ENCODE peak calls at places on chromosome 18, in six cellular contexts. U, K, E, D, R and I are unnamed samples. For H3K36me3, the result is how much of the 10 kb centered on the place peaks cover.

GRCh38 chr18:48405971-48406370 is 3.2 kb downstream of the ZBTB7C start:
- DNase-seq in U (no peak), K (no peak), E (no peak), D (no peak), R (no peak), I (no peak)

GRCh38 chr18:26462304-26462703 is 86.0 kb downstream of the KCTD1 start:
- DNase-seq in U (no peak), K (no peak), E (no peak), D (no peak), R (no peak), I (no peak)

GRCh38 chr18:33802955-33803354 is 224.9 kb downstream of the ASXL3 start:
- DNase-seq in U (no peak), K (peak), E (no peak), D (no peak), R (no peak), I (peak)

GRCh38 chr18:54684786-54685185 is 93.7 kb downstream of the DYNAP start:
- DNase-seq in U (peak), K (no peak), E (no peak), D (no peak), R (peak), I (no peak)

GRCh38 chr18:67285583-67285982 is 230.9 kb downstream of the DSEL start:
- DNase-seq in U (no peak), K (no peak), E (no peak), D (no peak), R (no peak), I (no peak)

GRCh38 chr18:378039-378438 is 110.2 kb upstream of the THOC1 start:
- DNase-seq in U (peak), K (no peak), E (no peak), D (no peak), R (no peak), I (no peak)

GRCh38 chr18:46705521-46705920 is 48.5 kb upstream of the LOXHD1 start:
- DNase-seq in U (no peak), K (no peak), E (no peak), D (no peak), R (peak), I (no peak)

GRCh38 chr18:12803069-12803936 is 80.7 kb downstream of the PTPN2 start:
- DNase-seq in U (no peak), K (no peak), E (no peak), D (no peak), R (no peak), I (no peak)

GRCh38 chr18:56593906-56594305 is 44.5 kb downstream of the TXNL1 start:
- DNase-seq in U (no peak), K (no peak), E (no peak), D (no peak), R (no peak), I (no peak)

GRCh38 chr18:9506046-9506792 is 30.9 kb downstream of the RALBP1 start:
- DNase-seq in U (no peak), K (no peak), E (no peak), D (no peak), R (peak), I (peak)

GRCh38 chr18:5369513-5369912 is 74.0 kb upstream of the ZBTB14 start:
- DNase-seq in U (no peak), K (no peak), E (no peak), D (no peak), R (no peak), I (no peak)
- H2AFZ ChIP-seq in U (no peak), K (no peak), E (peak), D (no peak), R (no peak), I (no peak)

GRCh38 chr18:74513149-74513882 is 17.2 kb downstream of the CNDP2 start:
- DNase-seq in U (no peak), K (no peak), E (no peak), D (no peak), R (no peak), I (no peak)
- H3K36me3 ChIP-seq in U (under half), K (under half), E (half or more), D (under half), R (under half), I (under half)

GRCh38 chr18:22912149-22912548 is 21.0 kb upstream of the RBBP8 start:
- DNase-seq in U (no peak), K (no peak), E (no peak), D (no peak), R (no peak), I (no peak)

GRCh38 chr18:22915337-22915736 is 17.8 kb upstream of the RBBP8 start:
- DNase-seq in U (no peak), K (no peak), E (no peak), D (no peak), R (no peak), I (no peak)

GRCh38 chr18:22914633-22915032 is 18.5 kb upstream of the RBBP8 start:
- DNase-seq in U (no peak), K (no peak), E (no peak), D (no peak), R (no peak), I (no peak)

GRCh38 chr18:22912835-22913234 is 20.3 kb upstream of the RBBP8 start:
- DNase-seq in U (no peak), K (no peak), E (no peak), D (no peak), R (peak), I (no peak)

DNA sequence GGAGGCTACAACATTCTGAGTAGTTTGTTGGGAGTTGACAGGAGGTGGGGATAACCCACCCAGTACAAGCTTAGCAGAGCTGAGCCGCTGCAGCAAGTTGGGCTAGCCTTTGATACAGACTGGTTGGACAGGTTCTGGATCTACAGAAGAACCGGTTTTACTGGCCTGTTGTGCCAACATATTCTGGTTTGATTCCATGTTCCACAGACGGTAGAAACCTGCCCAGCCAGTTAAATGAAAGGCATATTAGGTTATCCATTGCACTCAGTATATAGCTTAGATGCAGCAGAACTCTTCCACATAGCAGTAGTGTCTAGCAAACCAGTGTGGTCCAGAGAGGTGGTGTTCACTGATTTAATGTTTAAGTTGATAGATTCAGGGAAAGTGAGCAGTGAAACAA is 19.3 kb upstream of the RBBP8 start:
- DNase-seq in U (no peak), K (no peak), E (no peak), D (peak), R (no peak), I (no peak)
- H3K4me3 ChIP-seq in U (no peak), K (no peak), E (peak), D (no peak), R (no peak), I (no peak)

GRCh38 chr18:79528296-79528695 is 132.6 kb downstream of the NFATC1 start:
- DNase-seq in U (no peak), K (no peak), E (no peak), D (no peak), R (peak), I (no peak)

GRCh38 chr18:79529296-79529695 is 133.6 kb downstream of the NFATC1 start:
- DNase-seq in U (no peak), K (no peak), E (no peak), D (no peak), R (no peak), I (no peak)

GRCh38 chr18:79529991-79530390 is 134.3 kb downstream of the NFATC1 start:
- DNase-seq in U (no peak), K (no peak), E (no peak), D (no peak), R (no peak), I (no peak)

GRCh38 chr18:79527656-79528055 is 131.9 kb downstream of the NFATC1 start:
- DNase-seq in U (no peak), K (no peak), E (no peak), D (no peak), R (no peak), I (no peak)

GRCh38 chr18:79528846-79529245 is 133.1 kb downstream of the NFATC1 start:
- DNase-seq in U (peak), K (peak), E (peak), D (peak), R (peak), I (peak)
- H2AFZ ChIP-seq in U (no peak), K (no peak), E (no peak), D (no peak), R (no peak), I (no peak)

GRCh38 chr18:50276452-50276851 is 4.9 kb downstream of the MBD1 start:
- DNase-seq in U (no peak), K (no peak), E (no peak), D (no peak), R (no peak), I (no peak)
- H3K36me3 ChIP-seq in U (half or more), K (half or more), E (under half), D (half or more), R (half or more), I (under half)

DNA sequence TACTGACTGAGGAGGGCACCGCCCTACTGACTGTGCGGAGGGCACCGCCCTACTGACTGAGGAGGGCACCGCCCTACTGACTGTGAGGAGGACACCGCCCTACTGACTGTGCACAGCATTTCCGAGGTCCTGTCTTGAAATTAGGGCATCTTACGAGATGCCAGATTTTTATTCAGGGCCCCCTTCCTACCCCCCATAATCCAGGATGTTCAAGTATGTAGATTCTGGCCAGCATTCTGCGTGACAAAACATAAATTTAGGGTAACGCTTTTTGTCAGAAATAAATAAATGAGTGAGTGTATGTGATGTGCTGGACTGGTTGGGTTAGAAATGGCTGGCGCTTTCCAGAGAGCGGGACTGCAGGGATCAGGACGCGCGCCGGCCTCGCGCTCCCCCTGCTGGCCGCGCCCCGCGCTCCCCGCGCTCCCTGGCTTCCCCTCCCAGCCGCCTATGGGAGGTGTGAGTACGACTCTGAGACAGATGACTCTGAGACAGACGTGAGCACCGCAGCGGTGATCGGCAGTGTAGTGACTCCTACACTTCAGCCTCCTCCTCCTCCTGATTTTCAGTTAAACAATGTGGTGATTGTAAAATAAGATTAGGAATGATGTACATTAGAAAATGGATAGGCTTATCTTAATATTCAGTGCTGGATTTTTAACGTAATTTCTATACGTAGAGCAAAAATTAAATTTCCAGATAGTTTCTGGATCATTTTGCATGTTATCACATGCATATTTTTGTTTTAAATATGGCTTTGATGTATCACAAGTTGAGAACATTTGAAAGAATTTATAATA is 149.2 kb upstream of the NFATC1 start:
- DNase-seq in U (peak), K (peak), E (peak), D (peak), R (peak), I (peak)
- H3K4me3 ChIP-seq in U (peak), K (peak), E (no peak), D (peak), R (peak), I (no peak)

GRCh38 chr18:36038102-36038663 is 29.2 kb downstream of the RPRD1A start:
- DNase-seq in U (no peak), K (no peak), E (no peak), D (no peak), R (no peak), I (no peak)
- H2AFZ ChIP-seq in U (no peak), K (no peak), E (no peak), D (no peak), R (no peak), I (no peak)